ENCODE peak calls at places on chromosome 3, in four cellular contexts. H is neural progenitor cell, V is K562, Q is prostate gland. W is an unnamed sample.

GRCh38 chr3:125207949-125208568 is 4.5 kb downstream of the SLC12A8 start:
- DNase-seq in V (no peak), H (no peak), Q (no peak), W (no peak)

GRCh38 chr3:13874891-13875290 is 5.0 kb downstream of the WNT7A start:
- DNase-seq in V (no peak), Q (no peak), H (no peak), W (no peak)

GRCh38 chr3:124530916-124531315 is 199.3 kb upstream of the UMPS start:
- DNase-seq in V (no peak), Q (no peak), H (no peak), W (no peak)

GRCh38 chr3:172167892-172168648 is 128.7 kb downstream of the FNDC3B start:
- DNase-seq in Q (no peak), V (no peak), H (no peak), W (no peak)

GRCh38 chr3:164779816-164780215 is 298.5 kb downstream of the SI start:
- DNase-seq in Q (no peak), H (no peak), V (no peak), W (no peak)

GRCh38 chr3:72529084-72529483 is 319.2 kb downstream of the SHQ1 start:
- DNase-seq in H (no peak), Q (no peak), V (no peak), W (no peak)

GRCh38 chr3:8416965-8417364 is 84.7 kb upstream of the LMCD1 start:
- DNase-seq in H (no peak), Q (no peak), V (peak; percentile 38), W (no peak)

GRCh38 chr3:99875573-99875924 is 57.9 kb downstream of the CMSS1 start:
- DNase-seq in V (peak; percentile 13), Q (no peak), H (peak; percentile 28), W (no peak)

GRCh38 chr3:73549071-73549600 is 75.6 kb downstream of the PDZRN3 start:
- DNase-seq in H (no peak), V (no peak), Q (no peak), W (no peak)

GRCh38 chr3:40456279-40456939 is 730 bp upstream of the RPL14 start:
- DNase-seq in H (no peak), Q (no peak), V (no peak), W (no peak)

GRCh38 chr3:42503957-42504333 is 1.5 kb downstream of the VIPR1 start:
- DNase-seq in V (no peak), H (no peak), Q (no peak), W (no peak)

GRCh38 chr3:27501759-27502158 is 17.6 kb upstream of the SLC4A7 start:
- DNase-seq in Q (no peak), H (no peak), V (no peak), W (no peak)

GRCh38 chr3:55554621-55555020 is 67.5 kb upstream of the WNT5A start:
- DNase-seq in H (peak; percentile 37), V (no peak), Q (no peak), W (no peak)

GRCh38 chr3:13378155-13378554 is 42.0 kb downstream of the NUP210 start:
- DNase-seq in H (no peak), V (no peak), Q (no peak), W (no peak)

GRCh38 chr3:82022836-82023235 is 261.4 kb upstream of the GBE1 start:
- DNase-seq in V (no peak), Q (no peak), H (no peak), W (no peak)

GRCh38 chr3:195752538-195753331 is 32.0 kb downstream of the MUC20 start:
- DNase-seq in Q (no peak), H (no peak), V (peak; percentile 74), W (no peak)

GRCh38 chr3:107973152-107973551 is 117.7 kb downstream of the CD47 start:
- DNase-seq in V (no peak), H (no peak), Q (no peak), W (no peak)

GRCh38 chr3:114216186-114216970 is 21.0 kb downstream of the ZNF80 start:
- DNase-seq in H (no peak), Q (no peak), V (no peak), W (no peak)

GRCh38 chr3:185820973-185821758 is 3.7 kb downstream of the IGF2BP2 start:
- DNase-seq in V (no peak), H (peak; percentile 34), Q (no peak), W (no peak)
- H3K4me3 ChIP-seq in V (peak overlapping the region; percentile 14), H (peak overlapping the region; percentile 94), Q (no peak overlapping the region), W (no peak overlapping the region)

DNA sequence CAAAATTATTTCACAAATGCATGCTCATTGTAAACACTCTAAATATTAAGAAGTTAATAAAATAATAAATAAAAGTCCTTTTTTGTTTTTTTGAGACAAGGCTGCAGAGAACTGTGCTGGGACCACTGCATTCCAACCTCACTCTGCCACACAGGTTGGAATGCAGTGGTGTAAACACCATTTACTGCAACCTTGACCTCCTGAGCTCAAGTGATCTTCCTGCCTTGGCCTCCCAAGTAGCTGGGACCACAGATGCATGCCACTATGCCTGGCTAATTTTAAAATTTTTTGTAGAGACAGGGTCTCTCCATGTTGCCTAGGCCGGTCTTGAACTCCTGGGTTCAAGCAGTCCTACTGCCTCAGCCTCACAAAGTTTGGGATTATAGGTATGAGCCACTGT is 578.4 kb downstream of the ZIC1 start:
- DNase-seq in H (no peak), V (no peak), Q (no peak), W (no peak)
- TF ChIP-seq CTCF in H (no peak), V (no peak), Q (no peak), W (no peak)

GRCh38 chr3:30616347-30617027 is 10.1 kb downstream of the TGFBR2 start:
- DNase-seq in H (no peak), Q (no peak), V (no peak), W (no peak)
- H3K4me3 ChIP-seq in H (no peak overlapping the region), Q (no peak overlapping the region), V (no peak overlapping the region), W (no peak overlapping the region)

DNA sequence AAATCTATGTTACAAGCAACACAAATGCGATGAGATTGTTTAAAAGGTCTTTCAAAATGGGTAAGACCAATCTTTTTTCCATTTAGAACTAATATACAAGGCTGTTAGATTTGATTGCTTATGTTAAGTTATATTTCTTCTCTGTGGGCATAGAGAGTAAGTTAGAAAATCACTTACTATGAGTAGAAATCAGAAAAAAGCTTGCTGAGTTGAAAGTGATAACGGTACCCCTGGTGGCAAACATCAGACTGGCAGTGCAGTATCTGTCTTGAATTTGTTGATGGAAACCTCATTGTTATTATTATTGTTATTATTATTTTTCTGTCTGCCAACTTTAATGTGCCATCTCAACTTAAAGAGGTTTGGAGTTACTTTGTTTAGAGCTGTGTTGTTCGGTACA is 12.4 kb downstream of the CLDN11 start:
- DNase-seq in V (no peak), H (no peak), Q (no peak), W (no peak)
- TF ChIP-seq CTCF in V (no peak), H (peak; percentile 16), Q (no peak), W (peak; percentile 16)

DNA sequence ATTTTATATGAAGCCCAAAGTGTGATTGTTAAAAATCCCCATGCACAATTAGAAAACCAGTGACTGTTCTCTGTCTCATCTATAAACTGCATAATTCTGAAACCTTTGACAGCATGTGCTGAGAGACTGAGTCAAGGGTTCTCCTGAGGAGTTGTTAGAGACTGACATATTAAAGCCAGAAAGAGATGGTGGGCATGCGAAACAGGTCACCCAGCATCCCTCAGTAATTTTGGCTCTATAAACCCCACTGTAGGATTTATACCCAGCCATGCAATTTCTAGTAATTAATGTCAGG is 3.6 kb downstream of the VGLL3 start:
- DNase-seq in V (no peak), Q (no peak), H (no peak), W (no peak)
- H3K4me3 ChIP-seq in V (no peak overlapping the region), Q (peak overlapping the region; percentile 13), H (no peak overlapping the region), W (no peak overlapping the region)

DNA sequence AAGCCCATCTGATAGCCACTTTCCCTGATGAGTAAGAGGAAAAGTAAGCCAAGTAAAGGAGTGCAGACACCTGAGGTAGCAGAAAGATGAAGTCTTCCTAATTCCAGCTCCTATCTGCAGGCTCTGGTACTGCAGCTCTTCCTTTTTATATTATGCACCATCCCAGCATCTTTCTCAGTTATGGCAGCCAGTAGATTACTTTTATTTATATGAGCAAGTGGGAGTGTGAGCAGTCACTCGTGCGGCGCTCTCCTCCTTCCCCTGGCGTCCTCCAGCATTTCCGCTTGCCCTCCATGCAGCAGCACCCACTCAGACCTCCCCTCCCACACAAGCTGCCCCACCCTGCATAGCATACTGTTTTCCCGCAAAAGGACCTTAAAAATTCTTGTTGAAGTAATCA is 465.9 kb upstream of the DPPA4 start:
- DNase-seq in H (peak; percentile 13), Q (no peak), V (no peak), W (no peak)
- TF ChIP-seq CTCF in H (peak; percentile 54), Q (no peak), V (no peak), W (no peak)

GRCh38 chr3:62950227-62950626 is 75.0 kb upstream of the CADPS start:
- DNase-seq in V (no peak), Q (no peak), H (no peak), W (no peak)

GRCh38 chr3:62954579-62954978 is 79.4 kb upstream of the CADPS start:
- DNase-seq in H (peak; percentile 11), Q (no peak), V (no peak), W (peak; percentile 39)

GRCh38 chr3:62951037-62951613 is 75.9 kb upstream of the CADPS start:
- DNase-seq in V (no peak), Q (no peak), H (no peak), W (no peak)

GRCh38 chr3:62956411-62956810 is 81.2 kb upstream of the CADPS start:
- DNase-seq in Q (no peak), V (no peak), H (no peak), W (no peak)

DNA sequence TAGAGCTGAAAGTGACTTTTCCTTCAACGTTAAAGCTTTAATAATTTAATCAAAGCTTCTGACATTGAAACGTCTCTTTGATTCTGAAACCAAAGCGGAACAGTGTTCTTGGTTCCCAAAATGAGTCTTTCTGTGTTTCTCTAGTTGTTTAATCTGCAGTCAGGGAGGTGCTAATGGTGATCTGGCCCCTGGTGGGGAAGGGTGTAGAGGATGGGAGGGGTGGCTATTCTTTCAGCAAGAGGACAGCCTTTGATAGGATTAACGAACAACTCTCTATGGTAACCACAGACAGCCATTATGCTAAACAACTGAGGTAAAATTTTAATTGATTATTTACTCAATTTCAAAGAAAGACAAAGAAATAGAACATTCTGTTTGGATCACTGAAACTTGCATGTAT is 79.9 kb upstream of the CADPS start:
- DNase-seq in H (peak; percentile 74), Q (no peak), V (no peak), W (no peak)
- H3K4me3 ChIP-seq in H (peak overlapping the region; percentile 22), Q (no peak overlapping the region), V (no peak overlapping the region), W (no peak overlapping the region)